ENCODE peak calls at places on chromosomes 12 and 14, in ten cellular contexts. U is NCI-H524 treated with DMSO at 0.1 percent for 48 hours; M is activated T-helper 1 cell treated with anti-CD3 and anti-CD28 coated beads, Interleukin-2, amount 50 U/mL, for 16 hours; B is midbrain; N is GDM1; K is stimulated activated naive CD8-positive, alpha-beta T cell treated with anti-CD3 and anti-CD28 coated beads, Interleukin-15, Interleukin-2, amounts not matched to agents 100 U/mL and 50 U/mL, for 24 hours; P is stimulated activated CD4-positive, alpha-beta T cell treated with anti-CD3 and anti-CD28 coated beads, TNF-alpha, amount 100 ng/mL, for 1 hour; R is T-helper 1 cell; E is T-helper 2 cell; V is CD4-positive, alpha-beta memory T cell. X is an unnamed sample.

GRCh38 chr12:124827588-124828184 is 36.0 kb downstream of the SCARB1 start:
- DNase-seq in R (peak), E (no peak), P (no peak), U (no peak), K (no peak), V (no peak), N (no peak), B (no peak), M (no peak), X (no peak)

GRCh38 chr14:55912344-55912743 is 205.9 kb upstream of the PELI2 start:
- DNase-seq in M (no peak), B (no peak), U (no peak), K (no peak), R (no peak), P (no peak), N (no peak), V (no peak), E (no peak), X (no peak)

GRCh38 chr12:113747048-113747447 is 219.1 kb downstream of the RBM19 start:
- DNase-seq in E (no peak), V (no peak), R (no peak), P (no peak), M (no peak), K (no peak), B (no peak), N (no peak), U (no peak), X (no peak)

GRCh38 chr14:97408937-97409860 is 612.0 kb downstream of the VRK1 start:
- DNase-seq in B (no peak), N (no peak), E (no peak), M (peak), U (no peak), K (peak), V (peak), P (no peak), R (peak), X (no peak)

GRCh38 chr12:15220961-15221885 is at the start of gene RERG:
- DNase-seq in N (peak), K (peak), M (peak), P (peak), E (peak), B (peak), U (no peak), R (peak), V (peak), X (peak)

GRCh38 chr12:3311491-3312103 is 179.4 kb upstream of the PRMT8 start:
- DNase-seq in U (no peak), N (no peak), M (no peak), P (no peak), B (no peak), K (no peak), E (no peak), V (no peak), R (no peak), X (no peak)

GRCh38 chr14:89185919-89186849 is 230.8 kb downstream of the FOXN3 start:
- DNase-seq in V (no peak), P (no peak), E (no peak), B (no peak), N (no peak), K (no peak), U (peak), M (no peak), R (no peak), X (no peak)

GRCh38 chr12:6333566-6333965 is 8.3 kb downstream of the TNFRSF1A start:
- DNase-seq in K (peak), B (no peak), M (no peak), P (no peak), R (no peak), U (no peak), E (no peak), V (no peak), N (no peak), X (no peak)

GRCh38 chr12:25775968-25776367 is 182.5 kb upstream of the RASSF8 start:
- DNase-seq in N (peak), U (peak), M (no peak), P (no peak), B (no peak), K (no peak), V (no peak), R (no peak), E (no peak), X (no peak)

GRCh38 chr14:99271288-99271941 is 582 bp downstream of the BCL11B start:
- DNase-seq in V (no peak), R (peak), E (no peak), U (no peak), N (no peak), K (no peak), B (no peak), P (no peak), M (no peak), X (no peak)

X was measured in effector CD4-positive, alpha-beta T cell.